ENCODE peak calls at places on chromosome 20, in four cellular contexts. X is fibroblast of pulmonary artery; V is CD8-positive, alpha-beta memory T cell; G is iris pigment epithelial cell. R is an unnamed sample.

GRCh38 chr20:63116412-63117106 is 99.4 kb downstream of the YTHDF1 start:
- DNase-seq in G (peak), V (no peak), X (peak), R (no peak)

GRCh38 chr20:37179671-37180524 is 550 bp upstream of the MROH8 start:
- DNase-seq in G (peak), V (no peak), X (peak), R (no peak)

GRCh38 chr20:18394363-18394762 is 72.5 kb downstream of the DZANK1 start:
- DNase-seq in V (no peak), G (no peak), X (no peak), R (no peak)

GRCh38 chr20:61588356-61589054 is 336.4 kb downstream of the CDH4 start:
- DNase-seq in X (no peak), V (no peak), G (peak), R (no peak)

GRCh38 chr20:19903168-19903676 is 113.9 kb upstream of the NAA20 start:
- DNase-seq in G (peak), V (no peak), X (peak), R (no peak)

GRCh38 chr20:58003525-58003924 is 224.9 kb downstream of the ANKRD60 start:
- DNase-seq in G (no peak), V (no peak), X (no peak), R (no peak)

GRCh38 chr20:45010399-45010828 is 44.1 kb downstream of the STK4 start:
- DNase-seq in V (no peak), X (peak), G (peak), R (no peak)

GRCh38 chr20:19806806-19807691 is 49.0 kb downstream of the RIN2 start:
- DNase-seq in G (peak), X (peak), V (no peak), R (no peak)

GRCh38 chr20:54622338-54623280 is 147.2 kb downstream of the DOK5 start:
- DNase-seq in V (no peak), G (no peak), X (no peak), R (no peak)

GRCh38 chr20:37397954-37398749 is 52.2 kb downstream of the SRC start:
- DNase-seq in X (no peak), G (no peak), V (no peak), R (no peak)

GRCh38 chr20:13029687-13030510 is 21.1 kb downstream of the SPTLC3 start:
- DNase-seq in V (no peak), G (peak), X (peak), R (no peak)

GRCh38 chr20:23583526-23583925 is 15.2 kb upstream of the CST9L start:
- DNase-seq in X (no peak), V (no peak), G (no peak), R (no peak)

GRCh38 chr20:47502801-47503239 is 1.1 kb downstream of the NCOA3 start:
- DNase-seq in X (peak), V (no peak), G (peak), R (peak)

GRCh38 chr20:5153612-5154542 is 27.1 kb downstream of the CDS2 start:
- DNase-seq in V (no peak), X (no peak), G (peak), R (no peak)

GRCh38 chr20:25300496-25301170 is 52.7 kb downstream of the PYGB start:
- DNase-seq in V (no peak), G (peak), X (no peak), R (no peak)

GRCh38 chr20:48283470-48284110 is 498.3 kb upstream of the SULF2 start:
- DNase-seq in G (peak), V (no peak), X (peak), R (no peak)

GRCh38 chr20:56350842-56351241 is 7.9 kb upstream of the FAM210B start:
- DNase-seq in G (no peak), X (no peak), V (no peak), R (no peak)

GRCh38 chr20:6588296-6588695 is 179.2 kb upstream of the BMP2 start:
- DNase-seq in G (peak), X (peak), V (no peak), R (no peak)

GRCh38 chr20:62501801-62502495 is 26.2 kb upstream of the GATA5 start:
- DNase-seq in X (peak), V (peak), G (peak), R (peak)

GRCh38 chr20:50560867-50561266 is 50.7 kb downstream of the PTPN1 start:
- DNase-seq in V (no peak), X (no peak), G (no peak), R (no peak)

GRCh38 chr20:51402201-51402600 is 140.3 kb downstream of the NFATC2 start:
- DNase-seq in V (peak), G (peak), X (no peak), R (peak)

GRCh38 chr20:62368629-62369507 is 1.8 kb upstream of the LAMA5 start:
- DNase-seq in G (no peak), V (no peak), X (peak), R (no peak)

GRCh38 chr20:25623736-25624499 is at the start of gene NANP:
- DNase-seq in V (peak), G (peak), X (peak), R (peak)

GRCh38 chr20:49557449-49557848 is 10.5 kb downstream of the PTGIS start:
- DNase-seq in V (no peak), X (no peak), G (no peak), R (no peak)

GRCh38 chr20:39468703-39469102 is 506.6 kb downstream of the DHX35 start:
- DNase-seq in X (no peak), V (no peak), G (no peak), R (no peak)

GRCh38 chr20:20824924-20825584 is 112.6 kb upstream of the RALGAPA2 start:
- DNase-seq in G (peak), X (peak), V (peak), R (peak)

GRCh38 chr20:53829086-53829703 is 235.6 kb upstream of the ZNF217 start:
- DNase-seq in X (peak), G (peak), V (no peak), R (no peak)

GRCh38 chr20:47198254-47198671 is 158.2 kb downstream of the ZMYND8 start:
- DNase-seq in G (peak), X (no peak), V (no peak), R (no peak)

GRCh38 chr20:49594929-49595311 is 27.0 kb upstream of the PTGIS start:
- DNase-seq in V (no peak), G (no peak), X (no peak), R (no peak)

GRCh38 chr20:63129376-63129965 is 86.5 kb downstream of the YTHDF1 start:
- DNase-seq in V (no peak), X (no peak), G (no peak), R (no peak)

GRCh38 chr20:59631751-59632380 is 27.5 kb downstream of the PHACTR3 start:
- DNase-seq in X (no peak), G (no peak), V (no peak), R (no peak)

GRCh38 chr20:47607208-47607613 is 105.5 kb downstream of the NCOA3 start:
- DNase-seq in X (peak), G (peak), V (no peak), R (no peak)